ENCODE peak calls at places on chromosomes 7 and 10, in ten cellular contexts. One of them, this sample, is unnamed.

GRCh38 chr10:29895436-29895835 is 163.9 kb downstream of the JCAD start:
- DNase-seq in HFFc6: peak; percentile 8
- DNase-seq in stimulated activated CD4-positive, alpha-beta T cell treated with anti-CD3 and anti-CD28 coated beads, Interleukin-12 subunit alpha, Interleukin-12 subunit beta, amount 100 ng/mL, for 4 hours: no peak
- DNase-seq in MV-4-11: no peak
- DNase-seq in CD4-positive, alpha-beta T cell: no peak
- DNase-seq in T-helper 9 cell: no peak
- DNase-seq in activated CD4-positive, alpha-beta memory T cell treated with anti-CD3 and anti-CD28 coated beads for 36 hours: no peak
- DNase-seq in GM23338: peak; percentile 37
- DNase-seq in stimulated activated CD8-positive, alpha-beta memory T cell treated with anti-CD3 and anti-CD28 coated beads, Interleukin-2, amount 100 ng/mL, for 48 hours: no peak
- DNase-seq in A172: peak; percentile 78
- DNase-seq in this sample: peak; percentile 12

GRCh38 chr10:43065761-43066160 is 11.1 kb upstream of the RET start:
- DNase-seq in HFFc6: no peak
- DNase-seq in stimulated activated CD4-positive, alpha-beta T cell treated with anti-CD3 and anti-CD28 coated beads, Interleukin-12 subunit alpha, Interleukin-12 subunit beta, amount 100 ng/mL, for 4 hours: no peak
- DNase-seq in MV-4-11: no peak
- DNase-seq in CD4-positive, alpha-beta T cell: no peak
- DNase-seq in T-helper 9 cell: no peak
- DNase-seq in activated CD4-positive, alpha-beta memory T cell treated with anti-CD3 and anti-CD28 coated beads for 36 hours: no peak
- DNase-seq in GM23338: no peak
- DNase-seq in stimulated activated CD8-positive, alpha-beta memory T cell treated with anti-CD3 and anti-CD28 coated beads, Interleukin-2, amount 100 ng/mL, for 48 hours: no peak
- DNase-seq in A172: no peak
- DNase-seq in this sample: no peak

GRCh38 chr7:50793115-50793946 is 10.6 kb upstream of the GRB10 start:
- DNase-seq in HFFc6: peak; percentile 26
- DNase-seq in stimulated activated CD4-positive, alpha-beta T cell treated with anti-CD3 and anti-CD28 coated beads, Interleukin-12 subunit alpha, Interleukin-12 subunit beta, amount 100 ng/mL, for 4 hours: peak; percentile 28
- DNase-seq in MV-4-11: no peak
- DNase-seq in CD4-positive, alpha-beta T cell: peak; percentile 39
- DNase-seq in T-helper 9 cell: no peak
- DNase-seq in activated CD4-positive, alpha-beta memory T cell treated with anti-CD3 and anti-CD28 coated beads for 36 hours: peak; percentile 39
- DNase-seq in GM23338: peak; percentile 75
- DNase-seq in stimulated activated CD8-positive, alpha-beta memory T cell treated with anti-CD3 and anti-CD28 coated beads, Interleukin-2, amount 100 ng/mL, for 48 hours: no peak
- DNase-seq in A172: peak; percentile 37
- DNase-seq in this sample: peak; percentile 44

GRCh38 chr10:26311383-26311940 is 94.9 kb downstream of the GAD2 start:
- DNase-seq in HFFc6: no peak
- DNase-seq in stimulated activated CD4-positive, alpha-beta T cell treated with anti-CD3 and anti-CD28 coated beads, Interleukin-12 subunit alpha, Interleukin-12 subunit beta, amount 100 ng/mL, for 4 hours: no peak
- DNase-seq in MV-4-11: no peak
- DNase-seq in CD4-positive, alpha-beta T cell: no peak
- DNase-seq in T-helper 9 cell: no peak
- DNase-seq in activated CD4-positive, alpha-beta memory T cell treated with anti-CD3 and anti-CD28 coated beads for 36 hours: no peak
- DNase-seq in GM23338: peak; percentile 85
- DNase-seq in stimulated activated CD8-positive, alpha-beta memory T cell treated with anti-CD3 and anti-CD28 coated beads, Interleukin-2, amount 100 ng/mL, for 48 hours: no peak
- DNase-seq in A172: no peak
- DNase-seq in this sample: no peak

GRCh38 chr10:79229081-79229541 is 118.2 kb upstream of the PPIF start:
- DNase-seq in HFFc6: no peak
- DNase-seq in stimulated activated CD4-positive, alpha-beta T cell treated with anti-CD3 and anti-CD28 coated beads, Interleukin-12 subunit alpha, Interleukin-12 subunit beta, amount 100 ng/mL, for 4 hours: no peak
- DNase-seq in MV-4-11: no peak
- DNase-seq in CD4-positive, alpha-beta T cell: no peak
- DNase-seq in T-helper 9 cell: no peak
- DNase-seq in activated CD4-positive, alpha-beta memory T cell treated with anti-CD3 and anti-CD28 coated beads for 36 hours: no peak
- DNase-seq in GM23338: peak; percentile 63
- DNase-seq in stimulated activated CD8-positive, alpha-beta memory T cell treated with anti-CD3 and anti-CD28 coated beads, Interleukin-2, amount 100 ng/mL, for 48 hours: no peak
- DNase-seq in A172: no peak
- DNase-seq in this sample: no peak

GRCh38 chr10:88108115-88108610 is 244.7 kb downstream of the PTEN start:
- DNase-seq in HFFc6: no peak
- DNase-seq in stimulated activated CD4-positive, alpha-beta T cell treated with anti-CD3 and anti-CD28 coated beads, Interleukin-12 subunit alpha, Interleukin-12 subunit beta, amount 100 ng/mL, for 4 hours: no peak
- DNase-seq in MV-4-11: peak; percentile 94
- DNase-seq in CD4-positive, alpha-beta T cell: no peak
- DNase-seq in T-helper 9 cell: no peak
- DNase-seq in activated CD4-positive, alpha-beta memory T cell treated with anti-CD3 and anti-CD28 coated beads for 36 hours: no peak
- DNase-seq in GM23338: no peak
- DNase-seq in stimulated activated CD8-positive, alpha-beta memory T cell treated with anti-CD3 and anti-CD28 coated beads, Interleukin-2, amount 100 ng/mL, for 48 hours: no peak
- DNase-seq in A172: no peak
- DNase-seq in this sample: no peak

GRCh38 chr10:12839941-12840611 is 161.4 kb downstream of the CCDC3 start:
- DNase-seq in HFFc6: no peak
- DNase-seq in stimulated activated CD4-positive, alpha-beta T cell treated with anti-CD3 and anti-CD28 coated beads, Interleukin-12 subunit alpha, Interleukin-12 subunit beta, amount 100 ng/mL, for 4 hours: no peak
- DNase-seq in MV-4-11: no peak
- DNase-seq in CD4-positive, alpha-beta T cell: no peak
- DNase-seq in T-helper 9 cell: no peak
- DNase-seq in activated CD4-positive, alpha-beta memory T cell treated with anti-CD3 and anti-CD28 coated beads for 36 hours: no peak
- DNase-seq in GM23338: no peak
- DNase-seq in stimulated activated CD8-positive, alpha-beta memory T cell treated with anti-CD3 and anti-CD28 coated beads, Interleukin-2, amount 100 ng/mL, for 48 hours: no peak
- DNase-seq in A172: no peak
- DNase-seq in this sample: no peak

GRCh38 chr7:78055160-78055559 is 256.6 kb downstream of the PHTF2 start:
- DNase-seq in HFFc6: no peak
- DNase-seq in stimulated activated CD4-positive, alpha-beta T cell treated with anti-CD3 and anti-CD28 coated beads, Interleukin-12 subunit alpha, Interleukin-12 subunit beta, amount 100 ng/mL, for 4 hours: no peak
- DNase-seq in MV-4-11: no peak
- DNase-seq in CD4-positive, alpha-beta T cell: no peak
- DNase-seq in T-helper 9 cell: no peak
- DNase-seq in activated CD4-positive, alpha-beta memory T cell treated with anti-CD3 and anti-CD28 coated beads for 36 hours: no peak
- DNase-seq in GM23338: no peak
- DNase-seq in stimulated activated CD8-positive, alpha-beta memory T cell treated with anti-CD3 and anti-CD28 coated beads, Interleukin-2, amount 100 ng/mL, for 48 hours: no peak
- DNase-seq in A172: no peak
- DNase-seq in this sample: no peak

This sample was measured in neuronal stem cell.